ENCODE peak calls at places on chromosomes 3 and 15, in four cellular contexts. One of them, this sample, is unnamed.

GRCh38 chr3:184305577-184305976 is 6.5 kb downstream of the PSMD2 start:
- DNase-seq in AG10803: peak
- DNase-seq in adrenal gland: no peak
- DNase-seq in AG04450: no peak
- DNase-seq in this sample: no peak

GRCh38 chr15:77866596-77867125 is 210.8 kb downstream of the TBC1D2B start:
- DNase-seq in AG10803: no peak
- DNase-seq in adrenal gland: no peak
- DNase-seq in AG04450: no peak
- DNase-seq in this sample: no peak

GRCh38 chr15:57235865-57236264 is 140.4 kb upstream of the CGNL1 start:
- DNase-seq in AG10803: peak
- DNase-seq in adrenal gland: no peak
- DNase-seq in AG04450: peak
- DNase-seq in this sample: no peak

GRCh38 chr15:42749266-42749665 is 12.3 kb upstream of the CDAN1 start:
- DNase-seq in AG10803: no peak
- DNase-seq in adrenal gland: no peak
- DNase-seq in AG04450: no peak
- DNase-seq in this sample: no peak

GRCh38 chr3:175410251-175410650 is 551.1 kb downstream of the NAALADL2 start:
- DNase-seq in AG10803: peak
- DNase-seq in adrenal gland: no peak
- DNase-seq in AG04450: peak
- DNase-seq in this sample: peak

GRCh38 chr3:142990706-142991105 is 10.7 kb upstream of the U2SURP start:
- DNase-seq in AG10803: no peak
- DNase-seq in adrenal gland: no peak
- DNase-seq in AG04450: no peak
- DNase-seq in this sample: no peak

GRCh38 chr15:32838820-32839219 is 121.0 kb downstream of the GREM1 start:
- DNase-seq in AG10803: peak
- DNase-seq in adrenal gland: peak
- DNase-seq in AG04450: peak
- DNase-seq in this sample: peak

GRCh38 chr3:133437391-133438093 is 37.7 kb downstream of the BFSP2 start:
- DNase-seq in AG10803: peak
- DNase-seq in adrenal gland: no peak
- DNase-seq in AG04450: no peak
- DNase-seq in this sample: no peak

GRCh38 chr15:61097057-61097456 is 132.0 kb downstream of the RORA start:
- DNase-seq in AG10803: no peak
- DNase-seq in adrenal gland: no peak
- DNase-seq in AG04450: no peak
- DNase-seq in this sample: no peak

GRCh38 chr3:173753593-173753992 is 356.0 kb downstream of the NLGN1 start:
- DNase-seq in AG10803: no peak
- DNase-seq in adrenal gland: no peak
- DNase-seq in AG04450: no peak
- DNase-seq in this sample: no peak

GRCh38 chr3:147518465-147518864 is 109.3 kb downstream of the ZIC1 start:
- DNase-seq in AG10803: no peak
- DNase-seq in adrenal gland: no peak
- DNase-seq in AG04450: no peak
- DNase-seq in this sample: no peak

GRCh38 chr3:16494906-16495580 is 18.5 kb downstream of the RFTN1 start:
- DNase-seq in AG10803: no peak
- DNase-seq in adrenal gland: no peak
- DNase-seq in AG04450: no peak
- DNase-seq in this sample: peak

GRCh38 chr3:62558549-62559112 is 185.3 kb upstream of the FEZF2 start:
- DNase-seq in AG10803: no peak
- DNase-seq in adrenal gland: no peak
- DNase-seq in AG04450: no peak
- DNase-seq in this sample: no peak

GRCh38 chr15:26891448-26891881 is 24.6 kb downstream of the GABRA5 start:
- DNase-seq in AG10803: peak
- DNase-seq in adrenal gland: peak
- DNase-seq in AG04450: no peak
- DNase-seq in this sample: no peak

GRCh38 chr15:62985768-62986167 is 56.8 kb upstream of the TPM1 start:
- DNase-seq in AG10803: peak
- DNase-seq in adrenal gland: no peak
- DNase-seq in AG04450: peak
- DNase-seq in this sample: peak

GRCh38 chr15:57273366-57273765 is 102.9 kb upstream of the CGNL1 start:
- DNase-seq in AG10803: no peak
- DNase-seq in adrenal gland: no peak
- DNase-seq in AG04450: no peak
- DNase-seq in this sample: no peak

GRCh38 chr3:178802993-178803693 is 266.9 kb downstream of the KCNMB2 start:
- DNase-seq in AG10803: no peak
- DNase-seq in adrenal gland: no peak
- DNase-seq in AG04450: no peak
- DNase-seq in this sample: no peak

GRCh38 chr3:194537732-194538247 is 51.0 kb upstream of the ATP13A3 start:
- DNase-seq in AG10803: peak
- DNase-seq in adrenal gland: peak
- DNase-seq in AG04450: no peak
- DNase-seq in this sample: peak

GRCh38 chr3:39260318-39260717 is 19.5 kb downstream of the CX3CR1 start:
- DNase-seq in AG10803: no peak
- DNase-seq in adrenal gland: no peak
- DNase-seq in AG04450: no peak
- DNase-seq in this sample: no peak

GRCh38 chr15:75650908-75651809 is 3.4 kb downstream of the SNX33 start:
- DNase-seq in AG10803: no peak
- DNase-seq in adrenal gland: peak
- DNase-seq in AG04450: no peak
- DNase-seq in this sample: no peak

GRCh38 chr15:27704939-27705514 is 394.1 kb downstream of the OCA2 start:
- DNase-seq in AG10803: no peak
- DNase-seq in adrenal gland: no peak
- DNase-seq in AG04450: no peak
- DNase-seq in this sample: no peak

GRCh38 chr3:103085465-103085864 is 650.6 kb downstream of the ZPLD1 start:
- DNase-seq in AG10803: no peak
- DNase-seq in adrenal gland: no peak
- DNase-seq in AG04450: no peak
- DNase-seq in this sample: no peak

GRCh38 chr15:47326506-47326905 is 390.8 kb upstream of the SEMA6D start:
- DNase-seq in AG10803: peak
- DNase-seq in adrenal gland: no peak
- DNase-seq in AG04450: no peak
- DNase-seq in this sample: no peak

GRCh38 chr15:80242802-80243201 is 9.2 kb downstream of the CTXND1 start:
- DNase-seq in AG10803: no peak
- DNase-seq in adrenal gland: peak
- DNase-seq in AG04450: no peak
- DNase-seq in this sample: no peak

GRCh38 chr15:80240261-80240660 is 11.8 kb downstream of the CTXND1 start:
- DNase-seq in AG10803: no peak
- DNase-seq in adrenal gland: no peak
- DNase-seq in AG04450: no peak
- DNase-seq in this sample: no peak

GRCh38 chr15:80246425-80246894 is 5.6 kb downstream of the CTXND1 start:
- DNase-seq in AG10803: no peak
- DNase-seq in adrenal gland: peak
- DNase-seq in AG04450: no peak
- DNase-seq in this sample: no peak

GRCh38 chr15:80241508-80241907 is 10.5 kb downstream of the CTXND1 start:
- DNase-seq in AG10803: no peak
- DNase-seq in adrenal gland: no peak
- DNase-seq in AG04450: no peak
- DNase-seq in this sample: no peak

GRCh38 chr15:80242132-80242769 is 9.8 kb downstream of the CTXND1 start:
- DNase-seq in AG10803: peak
- DNase-seq in adrenal gland: peak
- DNase-seq in AG04450: no peak
- DNase-seq in this sample: no peak
- TF ChIP-seq CTCF in AG10803: peak
- TF ChIP-seq CTCF in adrenal gland: no peak
- TF ChIP-seq CTCF in AG04450: peak
- TF ChIP-seq CTCF in this sample: peak

GRCh38 chr3:152835311-152836102 is 576 bp downstream of the P2RY1 start:
- DNase-seq in AG10803: peak
- DNase-seq in adrenal gland: peak
- DNase-seq in AG04450: no peak
- DNase-seq in this sample: no peak

GRCh38 chr3:152836269-152836668 is 1.3 kb downstream of the P2RY1 start:
- DNase-seq in AG10803: no peak
- DNase-seq in adrenal gland: no peak
- DNase-seq in AG04450: no peak
- DNase-seq in this sample: no peak

GRCh38 chr3:152833089-152833488 is 1.8 kb upstream of the P2RY1 start:
- DNase-seq in AG10803: no peak
- DNase-seq in adrenal gland: no peak
- DNase-seq in AG04450: no peak
- DNase-seq in this sample: no peak

GRCh38 chr3:152832046-152832445 is 2.9 kb upstream of the P2RY1 start:
- DNase-seq in AG10803: no peak
- DNase-seq in adrenal gland: no peak
- DNase-seq in AG04450: no peak
- DNase-seq in this sample: no peak

DNA sequence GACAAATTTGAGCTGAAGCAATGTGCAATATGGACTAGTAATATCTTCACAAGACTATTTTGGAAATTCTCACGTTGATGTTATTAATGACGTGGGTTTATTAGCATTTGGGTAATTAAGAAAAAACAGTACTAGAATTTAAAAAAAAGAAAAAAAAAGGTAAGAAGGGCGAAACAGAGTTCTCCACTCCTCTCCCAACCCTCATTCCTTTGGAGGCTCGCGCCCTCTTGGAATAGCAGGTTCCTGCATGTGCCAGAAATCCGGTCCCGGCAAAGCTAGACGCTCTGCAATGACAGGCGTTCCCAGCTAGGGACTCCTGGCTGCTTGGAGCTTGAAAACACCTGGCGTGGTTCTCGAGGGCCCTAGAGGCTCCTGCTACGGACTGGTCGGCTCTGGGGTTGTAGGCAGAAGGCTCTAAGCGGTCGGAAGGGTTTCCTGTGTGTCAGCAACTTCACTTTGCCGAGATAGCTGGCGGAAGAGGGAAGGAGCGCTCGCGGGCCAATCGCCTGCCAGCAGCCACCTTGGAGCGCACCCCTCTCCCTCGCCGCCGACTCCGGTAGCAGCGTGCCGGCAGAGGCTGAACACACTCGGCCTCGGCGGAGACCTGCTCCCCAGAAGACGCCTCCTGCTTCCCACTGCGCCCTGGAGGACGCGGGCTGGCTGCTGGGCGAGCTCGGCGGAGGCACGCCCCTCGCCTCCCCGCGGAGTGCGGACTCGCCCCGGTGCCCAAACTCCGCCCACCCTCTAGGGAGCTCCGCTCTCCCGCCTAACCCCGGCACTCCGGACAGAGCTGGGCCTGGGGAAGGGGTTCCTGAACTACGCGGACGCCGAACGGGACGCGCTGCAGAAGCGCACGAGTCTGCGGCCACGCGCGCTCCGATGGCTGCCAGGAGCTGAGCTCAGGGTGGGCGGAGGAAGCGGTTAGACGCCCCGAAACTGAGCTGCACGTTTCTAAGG is at the start of gene P2RY1:
- DNase-seq in AG10803: peak
- DNase-seq in adrenal gland: peak
- DNase-seq in AG04450: no peak
- DNase-seq in this sample: no peak
- TF ChIP-seq CTCF in AG10803: no peak
- TF ChIP-seq CTCF in adrenal gland: no peak
- TF ChIP-seq CTCF in AG04450: no peak
- TF ChIP-seq CTCF in this sample: no peak

GRCh38 chr15:71195242-71195641 is 80.0 kb downstream of the THSD4 start:
- DNase-seq in AG10803: no peak
- DNase-seq in adrenal gland: no peak
- DNase-seq in AG04450: no peak
- DNase-seq in this sample: no peak
- TF ChIP-seq CTCF in AG10803: peak
- TF ChIP-seq CTCF in adrenal gland: no peak
- TF ChIP-seq CTCF in AG04450: no peak
- TF ChIP-seq CTCF in this sample: peak

GRCh38 chr3:192188218-192188835 is 539.0 kb downstream of the FGF12 start:
- DNase-seq in AG10803: no peak
- DNase-seq in adrenal gland: peak
- DNase-seq in AG04450: no peak
- DNase-seq in this sample: no peak
- TF ChIP-seq CTCF in AG10803: peak
- TF ChIP-seq CTCF in adrenal gland: peak
- TF ChIP-seq CTCF in AG04450: peak
- TF ChIP-seq CTCF in this sample: peak

GRCh38 chr15:50051811-50052419 is 67.1 kb downstream of the ATP8B4 start:
- DNase-seq in AG10803: peak
- DNase-seq in adrenal gland: peak
- DNase-seq in AG04450: peak
- DNase-seq in this sample: peak
- TF ChIP-seq CTCF in AG10803: peak
- TF ChIP-seq CTCF in adrenal gland: peak
- TF ChIP-seq CTCF in AG04450: peak
- TF ChIP-seq CTCF in this sample: peak

GRCh38 chr15:74178326-74179100 is 5.0 kb downstream of the ISLR start:
- DNase-seq in AG10803: no peak
- DNase-seq in adrenal gland: no peak
- DNase-seq in AG04450: no peak
- DNase-seq in this sample: no peak

GRCh38 chr15:74174966-74175270 is 1.4 kb downstream of the ISLR start:
- DNase-seq in AG10803: no peak
- DNase-seq in adrenal gland: no peak
- DNase-seq in AG04450: no peak
- DNase-seq in this sample: no peak

GRCh38 chr15:74174216-74174965 is 881 bp downstream of the ISLR start:
- DNase-seq in AG10803: peak
- DNase-seq in adrenal gland: no peak
- DNase-seq in AG04450: no peak
- DNase-seq in this sample: no peak

GRCh38 chr15:74175271-74176191 is 2.0 kb downstream of the ISLR start:
- DNase-seq in AG10803: no peak
- DNase-seq in adrenal gland: no peak
- DNase-seq in AG04450: no peak
- DNase-seq in this sample: no peak

GRCh38 chr15:74176262-74177208 is 3.0 kb downstream of the ISLR start:
- DNase-seq in AG10803: no peak
- DNase-seq in adrenal gland: no peak
- DNase-seq in AG04450: no peak
- DNase-seq in this sample: no peak
- TF ChIP-seq CTCF in AG10803: peak
- TF ChIP-seq CTCF in adrenal gland: no peak
- TF ChIP-seq CTCF in AG04450: no peak
- TF ChIP-seq CTCF in this sample: no peak

GRCh38 chr3:140922634-140923033 is 19.0 kb upstream of the SLC25A36 start:
- DNase-seq in AG10803: peak
- DNase-seq in adrenal gland: no peak
- DNase-seq in AG04450: no peak
- DNase-seq in this sample: no peak
- TF ChIP-seq CTCF in AG10803: peak
- TF ChIP-seq CTCF in adrenal gland: peak
- TF ChIP-seq CTCF in AG04450: peak
- TF ChIP-seq CTCF in this sample: peak

This sample was measured in BJ.